ENCODE peak calls at places on chromosomes 16 and 17, in nine cellular contexts. S, G, E, O, C, B, H, T and R are unnamed samples.

GRCh38 chr16:27686926-27687325 is 137.0 kb downstream of the KATNIP start:
- ATAC-seq in S (no peak), G (no peak), E (no peak), O (no peak), C (no peak), B (no peak), H (no peak), T (no peak), R (no peak)

GRCh38 chr16:49355923-49356665 is 17.5 kb upstream of the C16orf78 start:
- ATAC-seq in S (peak; percentile 81), G (no peak), E (peak; percentile 36), O (peak; percentile 55), C (peak; percentile 16), B (no peak), H (no peak), T (peak; percentile 33), R (peak; percentile 41)

GRCh38 chr17:73411330-73411747 is 99.5 kb upstream of the CDC42EP4 start:
- ATAC-seq in S (no peak), G (no peak), E (no peak), O (no peak), C (peak; percentile 57), B (no peak), H (peak; percentile 17), T (no peak), R (peak; percentile 19)

GRCh38 chr17:5234645-5235576 is at the start of gene SCIMP:
- ATAC-seq in S (peak; percentile 44), G (no peak), E (no peak), O (peak; percentile 27), C (peak; percentile 51), B (peak; percentile 65), H (peak; percentile 42), T (no peak), R (peak; percentile 61)

GRCh38 chr16:5354645-5355044 is 257.1 kb upstream of the EEF2KMT start:
- ATAC-seq in S (no peak), G (no peak), E (no peak), O (no peak), C (no peak), B (no peak), H (no peak), T (no peak), R (no peak)

GRCh38 chr16:35152067-35152627 is 1692.7 kb downstream of the TP53TG3F start:
- ATAC-seq in S (no peak), G (no peak), E (no peak), O (no peak), C (no peak), B (no peak), H (no peak), T (no peak), R (no peak)

GRCh38 chr17:66272699-66273390 is 29.6 kb upstream of the PRKCA start:
- ATAC-seq in S (peak; percentile 33), G (peak; percentile 50), E (no peak), O (no peak), C (no peak), B (peak; percentile 41), H (no peak), T (no peak), R (peak; percentile 39)

GRCh38 chr16:59783191-59783590 is 1049.1 kb upstream of the GOT2 start:
- ATAC-seq in S (no peak), G (no peak), E (no peak), O (no peak), C (no peak), B (no peak), H (no peak), T (no peak), R (no peak)

GRCh38 chr16:4511441-4512082 is 27.0 kb downstream of the CDIP1 start:
- ATAC-seq in S (peak; percentile 47), G (peak; percentile 81), E (peak; percentile 59), O (no peak), C (peak; percentile 45), B (peak; percentile 85), H (peak; percentile 39), T (peak; percentile 77), R (peak; percentile 47)

GRCh38 chr17:78677303-78678219 is 100.4 kb upstream of the DNAH17 start:
- ATAC-seq in S (no peak), G (no peak), E (peak; percentile 89), O (no peak), C (no peak), B (no peak), H (no peak), T (no peak), R (no peak)

GRCh38 chr17:69960755-69961154 is 114.3 kb upstream of the KCNJ16 start:
- ATAC-seq in S (no peak), G (no peak), E (peak; percentile 45), O (no peak), C (no peak), B (no peak), H (peak; percentile 73), T (no peak), R (no peak)

GRCh38 chr17:80132906-80133625 is 13.9 kb downstream of the EIF4A3 start:
- ATAC-seq in S (no peak), G (peak; percentile 44), E (no peak), O (no peak), C (no peak), B (no peak), H (no peak), T (no peak), R (no peak)

GRCh38 chr17:32275060-32276042 is 9.7 kb downstream of the RHBDL3 start:
- ATAC-seq in S (peak; percentile 32), G (peak; percentile 81), E (peak; percentile 34), O (no peak), C (peak; percentile 54), B (no peak), H (no peak), T (no peak), R (no peak)

GRCh38 chr16:66522816-66523590 is 26.9 kb downstream of the TK2 start:
- ATAC-seq in S (no peak), G (no peak), E (no peak), O (no peak), C (no peak), B (no peak), H (no peak), T (no peak), R (no peak)

DNA sequence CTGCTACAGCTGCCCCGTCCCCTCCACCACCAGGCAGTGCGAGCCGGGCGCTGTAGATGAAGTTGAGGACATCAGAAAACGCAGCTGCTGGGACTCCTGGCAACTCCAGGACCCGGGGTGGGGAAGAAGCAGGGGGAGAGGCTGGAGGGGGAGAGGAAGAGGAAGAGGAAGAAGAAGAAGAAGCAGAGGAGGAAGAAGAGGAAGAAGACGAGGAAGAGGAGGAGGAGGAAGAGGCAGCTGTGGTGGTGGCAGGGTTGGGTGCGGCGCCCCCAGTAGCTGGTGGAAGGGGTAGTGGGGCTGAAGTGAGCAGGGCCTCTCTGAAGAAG is 13.2 kb downstream of the ZBTB4 start:
- ATAC-seq in S (no peak), G (no peak), E (no peak), O (no peak), C (no peak), B (no peak), H (no peak), T (no peak), R (no peak)
- H3K27ac ChIP-seq in S (peak overlapping the region; percentile 83), G (no peak overlapping the region), E (peak overlapping the region; percentile 66), O (no peak overlapping the region), C (peak overlapping the region; percentile 82), B (no peak overlapping the region), H (peak overlapping the region; percentile 72), T (no peak overlapping the region), R (peak overlapping the region; percentile 70)

GRCh38 chr17:19386974-19387920 is at the start of gene MFAP4:
- ATAC-seq in S (peak; percentile 65), G (peak; percentile 47), E (peak; percentile 35), O (peak; percentile 81), C (peak; percentile 60), B (peak; percentile 60), H (peak; percentile 53), T (peak; percentile 41), R (peak; percentile 63)
- H3K27ac ChIP-seq in S (peak within 1 kb of the TSS; percentile 93), G (no peak within 1 kb of the TSS), E (peak within 1 kb of the TSS; percentile 60), O (peak within 1 kb of the TSS; percentile 92), C (peak within 1 kb of the TSS; percentile 93), B (no peak within 1 kb of the TSS), H (peak within 1 kb of the TSS; percentile 89), T (peak within 1 kb of the TSS; percentile 34), R (peak within 1 kb of the TSS; percentile 97)

GRCh38 chr17:7407033-7407432 is 612 bp upstream of the NLGN2 start:
- ATAC-seq in S (no peak), G (no peak), E (no peak), O (no peak), C (no peak), B (no peak), H (no peak), T (no peak), R (no peak)

GRCh38 chr17:7405882-7406825 is 1.5 kb upstream of the NLGN2 start:
- ATAC-seq in S (no peak), G (no peak), E (no peak), O (no peak), C (no peak), B (no peak), H (no peak), T (no peak), R (no peak)

GRCh38 chr17:7403902-7404736 is at the start of gene TMEM256:
- ATAC-seq in S (peak; percentile 95), G (peak; percentile 96), E (peak; percentile 91), O (peak; percentile 97), C (peak; percentile 96), B (peak; percentile 90), H (peak; percentile 97), T (peak; percentile 92), R (peak; percentile 94)

GRCh38 chr17:7404737-7405412 is 978 bp upstream of the TMEM256 start:
- ATAC-seq in S (peak; percentile 60), G (peak; percentile 38), E (peak; percentile 56), O (peak; percentile 82), C (peak; percentile 64), B (peak; percentile 48), H (no peak), T (peak; percentile 27), R (peak; percentile 64)

GRCh38 chr17:7405413-7405881 is 1.6 kb upstream of the TMEM256 start:
- ATAC-seq in S (no peak), G (no peak), E (no peak), O (no peak), C (no peak), B (no peak), H (no peak), T (no peak), R (no peak)
- H3K27ac ChIP-seq in S (peak overlapping the region; percentile 9), G (peak overlapping the region; percentile 57), E (peak overlapping the region; percentile 75), O (peak overlapping the region; percentile 76), C (peak overlapping the region; percentile 94), B (no peak overlapping the region), H (peak overlapping the region; percentile 88), T (peak overlapping the region; percentile 86), R (peak overlapping the region; percentile 77)

DNA sequence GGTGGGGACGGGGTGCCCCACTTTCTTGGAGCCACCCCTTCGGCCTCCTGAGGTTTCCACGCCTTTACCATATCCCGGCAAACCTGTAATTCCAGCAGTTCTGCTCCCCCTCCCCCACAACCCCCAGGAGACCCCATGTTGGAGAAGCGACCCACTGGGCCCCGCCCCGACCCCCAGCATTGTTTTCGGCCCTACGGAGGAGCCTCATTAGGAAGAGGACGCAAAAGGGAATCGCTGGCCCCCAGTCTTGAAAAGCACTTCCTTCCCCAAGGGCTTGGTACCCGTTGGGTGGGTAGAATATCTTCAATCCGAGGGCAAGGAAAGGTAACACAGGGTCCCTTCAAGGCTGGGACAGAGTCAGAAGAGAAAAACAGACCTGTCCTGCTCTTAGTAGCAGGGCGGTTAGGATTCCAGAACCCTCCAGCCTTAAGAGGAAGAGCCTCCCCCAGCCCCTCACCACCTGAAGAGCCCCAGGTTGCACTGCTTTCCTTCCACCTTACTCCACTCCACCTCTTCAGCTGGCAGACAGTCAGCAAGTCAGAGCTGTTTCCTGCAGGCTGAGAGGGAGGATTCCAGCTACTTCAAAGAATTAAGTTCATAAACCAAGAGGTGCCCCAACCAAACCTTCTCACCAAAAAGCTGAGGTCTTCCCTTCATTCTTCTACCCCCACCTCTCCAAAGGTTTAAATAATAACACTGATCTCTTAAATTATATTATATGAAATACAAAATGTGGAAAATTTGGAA is 803 bp upstream of the TLCD2 start:
- ATAC-seq in S (no peak), G (peak; percentile 5), E (no peak), O (no peak), C (no peak), B (no peak), H (no peak), T (no peak), R (no peak)
- H3K27ac ChIP-seq in S (peak overlapping the region; percentile 5), G (peak overlapping the region; percentile 78), E (peak overlapping the region; percentile 71), O (peak overlapping the region; percentile 45), C (peak overlapping the region; percentile 99), B (no peak overlapping the region), H (peak overlapping the region; percentile 81), T (peak overlapping the region; percentile 49), R (peak overlapping the region; percentile 85)